ENCODE peak calls at places on chromosomes 3 and 15, in ten cellular contexts. One of them, this sample, is unnamed.

GRCh38 chr15:100430381-100430780 is 88.6 kb upstream of the ADAMTS17 start:
- DNase-seq in AG20443: no peak
- DNase-seq in spleen: no peak
- DNase-seq in right cardiac atrium: no peak
- DNase-seq in globus pallidus: no peak
- DNase-seq in AG04449: no peak
- DNase-seq in HTR-8/SVneo: no peak
- DNase-seq in naive thymus-derived CD8-positive, alpha-beta T cell: no peak
- DNase-seq in stimulated activated naive CD8-positive, alpha-beta T cell treated with anti-CD3 and anti-CD28 coated beads, Interleukin-15, Interleukin-2, amounts not matched to agents 100 U/mL and 50 U/mL, for 24 hours: no peak
- DNase-seq in heart left ventricle: no peak
- DNase-seq in this sample: no peak

GRCh38 chr15:77591960-77592613 is 40.6 kb downstream of the LINGO1 start:
- DNase-seq in AG20443: no peak
- DNase-seq in spleen: no peak
- DNase-seq in right cardiac atrium: no peak
- DNase-seq in globus pallidus: no peak
- DNase-seq in AG04449: no peak
- DNase-seq in HTR-8/SVneo: no peak
- DNase-seq in naive thymus-derived CD8-positive, alpha-beta T cell: no peak
- DNase-seq in stimulated activated naive CD8-positive, alpha-beta T cell treated with anti-CD3 and anti-CD28 coated beads, Interleukin-15, Interleukin-2, amounts not matched to agents 100 U/mL and 50 U/mL, for 24 hours: no peak
- DNase-seq in heart left ventricle: no peak
- DNase-seq in this sample: no peak

GRCh38 chr3:33237439-33237838 is 18.8 kb upstream of the SUSD5 start:
- DNase-seq in AG20443: no peak
- DNase-seq in spleen: no peak
- DNase-seq in right cardiac atrium: no peak
- DNase-seq in globus pallidus: no peak
- DNase-seq in AG04449: no peak
- DNase-seq in HTR-8/SVneo: no peak
- DNase-seq in naive thymus-derived CD8-positive, alpha-beta T cell: no peak
- DNase-seq in stimulated activated naive CD8-positive, alpha-beta T cell treated with anti-CD3 and anti-CD28 coated beads, Interleukin-15, Interleukin-2, amounts not matched to agents 100 U/mL and 50 U/mL, for 24 hours: no peak
- DNase-seq in heart left ventricle: no peak
- DNase-seq in this sample: no peak

GRCh38 chr3:62833538-62833937 is 41.7 kb downstream of the CADPS start:
- DNase-seq in AG20443: peak; percentile 44
- DNase-seq in spleen: no peak
- DNase-seq in right cardiac atrium: no peak
- DNase-seq in globus pallidus: no peak
- DNase-seq in AG04449: no peak
- DNase-seq in HTR-8/SVneo: no peak
- DNase-seq in naive thymus-derived CD8-positive, alpha-beta T cell: no peak
- DNase-seq in stimulated activated naive CD8-positive, alpha-beta T cell treated with anti-CD3 and anti-CD28 coated beads, Interleukin-15, Interleukin-2, amounts not matched to agents 100 U/mL and 50 U/mL, for 24 hours: no peak
- DNase-seq in heart left ventricle: no peak
- DNase-seq in this sample: no peak

GRCh38 chr3:26558257-26558656 is 64.3 kb upstream of the LRRC3B start:
- DNase-seq in AG20443: no peak
- DNase-seq in spleen: no peak
- DNase-seq in right cardiac atrium: no peak
- DNase-seq in globus pallidus: no peak
- DNase-seq in AG04449: no peak
- DNase-seq in HTR-8/SVneo: no peak
- DNase-seq in naive thymus-derived CD8-positive, alpha-beta T cell: no peak
- DNase-seq in stimulated activated naive CD8-positive, alpha-beta T cell treated with anti-CD3 and anti-CD28 coated beads, Interleukin-15, Interleukin-2, amounts not matched to agents 100 U/mL and 50 U/mL, for 24 hours: no peak
- DNase-seq in heart left ventricle: no peak
- DNase-seq in this sample: no peak

GRCh38 chr3:29805757-29806156 is 524.9 kb downstream of the RBMS3 start:
- DNase-seq in AG20443: no peak
- DNase-seq in spleen: no peak
- DNase-seq in right cardiac atrium: no peak
- DNase-seq in globus pallidus: no peak
- DNase-seq in AG04449: no peak
- DNase-seq in HTR-8/SVneo: no peak
- DNase-seq in naive thymus-derived CD8-positive, alpha-beta T cell: no peak
- DNase-seq in stimulated activated naive CD8-positive, alpha-beta T cell treated with anti-CD3 and anti-CD28 coated beads, Interleukin-15, Interleukin-2, amounts not matched to agents 100 U/mL and 50 U/mL, for 24 hours: no peak
- DNase-seq in heart left ventricle: no peak
- DNase-seq in this sample: no peak

GRCh38 chr3:197001972-197002700 is 27.5 kb downstream of the MELTF start:
- DNase-seq in AG20443: peak; percentile 50
- DNase-seq in spleen: peak; percentile 76
- DNase-seq in right cardiac atrium: no peak
- DNase-seq in globus pallidus: no peak
- DNase-seq in AG04449: no peak
- DNase-seq in HTR-8/SVneo: no peak
- DNase-seq in naive thymus-derived CD8-positive, alpha-beta T cell: no peak
- DNase-seq in stimulated activated naive CD8-positive, alpha-beta T cell treated with anti-CD3 and anti-CD28 coated beads, Interleukin-15, Interleukin-2, amounts not matched to agents 100 U/mL and 50 U/mL, for 24 hours: no peak
- DNase-seq in heart left ventricle: peak; percentile 48
- DNase-seq in this sample: no peak

GRCh38 chr15:47678047-47678446 is 39.3 kb upstream of the SEMA6D start:
- DNase-seq in AG20443: no peak
- DNase-seq in spleen: no peak
- DNase-seq in right cardiac atrium: no peak
- DNase-seq in globus pallidus: no peak
- DNase-seq in AG04449: no peak
- DNase-seq in HTR-8/SVneo: no peak
- DNase-seq in naive thymus-derived CD8-positive, alpha-beta T cell: no peak
- DNase-seq in stimulated activated naive CD8-positive, alpha-beta T cell treated with anti-CD3 and anti-CD28 coated beads, Interleukin-15, Interleukin-2, amounts not matched to agents 100 U/mL and 50 U/mL, for 24 hours: no peak
- DNase-seq in heart left ventricle: no peak
- DNase-seq in this sample: peak; percentile 52

GRCh38 chr15:40307421-40308165 is at the start of gene PLCB2:
- DNase-seq in AG20443: no peak
- DNase-seq in spleen: peak; percentile 94
- DNase-seq in right cardiac atrium: peak; percentile 49
- DNase-seq in globus pallidus: peak; percentile 48
- DNase-seq in AG04449: no peak
- DNase-seq in HTR-8/SVneo: no peak
- DNase-seq in naive thymus-derived CD8-positive, alpha-beta T cell: peak; percentile 81
- DNase-seq in stimulated activated naive CD8-positive, alpha-beta T cell treated with anti-CD3 and anti-CD28 coated beads, Interleukin-15, Interleukin-2, amounts not matched to agents 100 U/mL and 50 U/mL, for 24 hours: peak; percentile 69
- DNase-seq in heart left ventricle: peak; percentile 52
- DNase-seq in this sample: no peak

GRCh38 chr3:112984485-112984884 is 6.3 kb upstream of the GTPBP8 start:
- DNase-seq in AG20443: no peak
- DNase-seq in spleen: no peak
- DNase-seq in right cardiac atrium: no peak
- DNase-seq in globus pallidus: no peak
- DNase-seq in AG04449: no peak
- DNase-seq in HTR-8/SVneo: no peak
- DNase-seq in naive thymus-derived CD8-positive, alpha-beta T cell: no peak
- DNase-seq in stimulated activated naive CD8-positive, alpha-beta T cell treated with anti-CD3 and anti-CD28 coated beads, Interleukin-15, Interleukin-2, amounts not matched to agents 100 U/mL and 50 U/mL, for 24 hours: no peak
- DNase-seq in heart left ventricle: no peak
- DNase-seq in this sample: peak; percentile 72

GRCh38 chr3:148079370-148079769 is 618.3 kb upstream of the AGTR1 start:
- DNase-seq in AG20443: peak; percentile 22
- DNase-seq in spleen: no peak
- DNase-seq in right cardiac atrium: peak; percentile 22
- DNase-seq in globus pallidus: peak; percentile 80
- DNase-seq in AG04449: no peak
- DNase-seq in HTR-8/SVneo: no peak
- DNase-seq in naive thymus-derived CD8-positive, alpha-beta T cell: no peak
- DNase-seq in stimulated activated naive CD8-positive, alpha-beta T cell treated with anti-CD3 and anti-CD28 coated beads, Interleukin-15, Interleukin-2, amounts not matched to agents 100 U/mL and 50 U/mL, for 24 hours: no peak
- DNase-seq in heart left ventricle: no peak
- DNase-seq in this sample: no peak

GRCh38 chr15:70875001-70875782 is 17.0 kb downstream of the THAP10 start:
- DNase-seq in AG20443: peak; percentile 66
- DNase-seq in spleen: no peak
- DNase-seq in right cardiac atrium: no peak
- DNase-seq in globus pallidus: peak; percentile 86
- DNase-seq in AG04449: no peak
- DNase-seq in HTR-8/SVneo: peak; percentile 51
- DNase-seq in naive thymus-derived CD8-positive, alpha-beta T cell: no peak
- DNase-seq in stimulated activated naive CD8-positive, alpha-beta T cell treated with anti-CD3 and anti-CD28 coated beads, Interleukin-15, Interleukin-2, amounts not matched to agents 100 U/mL and 50 U/mL, for 24 hours: no peak
- DNase-seq in heart left ventricle: no peak
- DNase-seq in this sample: peak; percentile 64

GRCh38 chr15:50971542-50971941 is 63.1 kb downstream of the AP4E1 start:
- DNase-seq in AG20443: no peak
- DNase-seq in spleen: no peak
- DNase-seq in right cardiac atrium: no peak
- DNase-seq in globus pallidus: no peak
- DNase-seq in AG04449: no peak
- DNase-seq in HTR-8/SVneo: no peak
- DNase-seq in naive thymus-derived CD8-positive, alpha-beta T cell: no peak
- DNase-seq in stimulated activated naive CD8-positive, alpha-beta T cell treated with anti-CD3 and anti-CD28 coated beads, Interleukin-15, Interleukin-2, amounts not matched to agents 100 U/mL and 50 U/mL, for 24 hours: no peak
- DNase-seq in heart left ventricle: no peak
- DNase-seq in this sample: no peak

GRCh38 chr3:10792208-10792607 is 23.8 kb upstream of the SLC6A11 start:
- DNase-seq in AG20443: no peak
- DNase-seq in spleen: no peak
- DNase-seq in right cardiac atrium: no peak
- DNase-seq in globus pallidus: no peak
- DNase-seq in AG04449: no peak
- DNase-seq in HTR-8/SVneo: no peak
- DNase-seq in naive thymus-derived CD8-positive, alpha-beta T cell: no peak
- DNase-seq in stimulated activated naive CD8-positive, alpha-beta T cell treated with anti-CD3 and anti-CD28 coated beads, Interleukin-15, Interleukin-2, amounts not matched to agents 100 U/mL and 50 U/mL, for 24 hours: no peak
- DNase-seq in heart left ventricle: no peak
- DNase-seq in this sample: no peak

GRCh38 chr3:1953519-1953918 is 145.1 kb upstream of the CNTN4 start:
- DNase-seq in AG20443: no peak
- DNase-seq in spleen: no peak
- DNase-seq in right cardiac atrium: no peak
- DNase-seq in globus pallidus: peak; percentile 71
- DNase-seq in AG04449: no peak
- DNase-seq in HTR-8/SVneo: no peak
- DNase-seq in naive thymus-derived CD8-positive, alpha-beta T cell: no peak
- DNase-seq in stimulated activated naive CD8-positive, alpha-beta T cell treated with anti-CD3 and anti-CD28 coated beads, Interleukin-15, Interleukin-2, amounts not matched to agents 100 U/mL and 50 U/mL, for 24 hours: no peak
- DNase-seq in heart left ventricle: no peak
- DNase-seq in this sample: no peak

GRCh38 chr3:42102569-42102968 is 11.4 kb downstream of the TRAK1 start:
- DNase-seq in AG20443: no peak
- DNase-seq in spleen: peak; percentile 28
- DNase-seq in right cardiac atrium: no peak
- DNase-seq in globus pallidus: no peak
- DNase-seq in AG04449: no peak
- DNase-seq in HTR-8/SVneo: no peak
- DNase-seq in naive thymus-derived CD8-positive, alpha-beta T cell: no peak
- DNase-seq in stimulated activated naive CD8-positive, alpha-beta T cell treated with anti-CD3 and anti-CD28 coated beads, Interleukin-15, Interleukin-2, amounts not matched to agents 100 U/mL and 50 U/mL, for 24 hours: no peak
- DNase-seq in heart left ventricle: no peak
- DNase-seq in this sample: no peak

GRCh38 chr3:40546811-40547210 is 22.1 kb downstream of the ZNF621 start:
- DNase-seq in AG20443: peak; percentile 86
- DNase-seq in spleen: no peak
- DNase-seq in right cardiac atrium: no peak
- DNase-seq in globus pallidus: no peak
- DNase-seq in AG04449: no peak
- DNase-seq in HTR-8/SVneo: peak; percentile 7
- DNase-seq in naive thymus-derived CD8-positive, alpha-beta T cell: no peak
- DNase-seq in stimulated activated naive CD8-positive, alpha-beta T cell treated with anti-CD3 and anti-CD28 coated beads, Interleukin-15, Interleukin-2, amounts not matched to agents 100 U/mL and 50 U/mL, for 24 hours: no peak
- DNase-seq in heart left ventricle: no peak
- DNase-seq in this sample: peak; percentile 31

GRCh38 chr15:63553388-63553791 is 43.8 kb upstream of the FBXL22 start:
- DNase-seq in AG20443: peak; percentile 85
- DNase-seq in spleen: no peak
- DNase-seq in right cardiac atrium: peak; percentile 15
- DNase-seq in globus pallidus: peak; percentile 25
- DNase-seq in AG04449: peak; percentile 96
- DNase-seq in HTR-8/SVneo: peak; percentile 50
- DNase-seq in naive thymus-derived CD8-positive, alpha-beta T cell: no peak
- DNase-seq in stimulated activated naive CD8-positive, alpha-beta T cell treated with anti-CD3 and anti-CD28 coated beads, Interleukin-15, Interleukin-2, amounts not matched to agents 100 U/mL and 50 U/mL, for 24 hours: no peak
- DNase-seq in heart left ventricle: peak; percentile 36
- DNase-seq in this sample: peak; percentile 61

GRCh38 chr15:85010114-85010471 is 28.4 kb downstream of the PDE8A start:
- DNase-seq in AG20443: no peak
- DNase-seq in spleen: no peak
- DNase-seq in right cardiac atrium: no peak
- DNase-seq in globus pallidus: no peak
- DNase-seq in AG04449: no peak
- DNase-seq in HTR-8/SVneo: no peak
- DNase-seq in naive thymus-derived CD8-positive, alpha-beta T cell: no peak
- DNase-seq in stimulated activated naive CD8-positive, alpha-beta T cell treated with anti-CD3 and anti-CD28 coated beads, Interleukin-15, Interleukin-2, amounts not matched to agents 100 U/mL and 50 U/mL, for 24 hours: no peak
- DNase-seq in heart left ventricle: no peak
- DNase-seq in this sample: no peak

GRCh38 chr3:67327582-67327981 is 326.8 kb downstream of the SUCLG2 start:
- DNase-seq in AG20443: no peak
- DNase-seq in spleen: no peak
- DNase-seq in right cardiac atrium: no peak
- DNase-seq in globus pallidus: no peak
- DNase-seq in AG04449: no peak
- DNase-seq in HTR-8/SVneo: no peak
- DNase-seq in naive thymus-derived CD8-positive, alpha-beta T cell: no peak
- DNase-seq in stimulated activated naive CD8-positive, alpha-beta T cell treated with anti-CD3 and anti-CD28 coated beads, Interleukin-15, Interleukin-2, amounts not matched to agents 100 U/mL and 50 U/mL, for 24 hours: no peak
- DNase-seq in heart left ventricle: no peak
- DNase-seq in this sample: no peak

GRCh38 chr3:147507638-147508286 is 98.6 kb downstream of the ZIC1 start:
- DNase-seq in AG20443: no peak
- DNase-seq in spleen: no peak
- DNase-seq in right cardiac atrium: no peak
- DNase-seq in globus pallidus: no peak
- DNase-seq in AG04449: no peak
- DNase-seq in HTR-8/SVneo: no peak
- DNase-seq in naive thymus-derived CD8-positive, alpha-beta T cell: no peak
- DNase-seq in stimulated activated naive CD8-positive, alpha-beta T cell treated with anti-CD3 and anti-CD28 coated beads, Interleukin-15, Interleukin-2, amounts not matched to agents 100 U/mL and 50 U/mL, for 24 hours: no peak
- DNase-seq in heart left ventricle: no peak
- DNase-seq in this sample: no peak

GRCh38 chr15:69904296-69904560 is 193.5 kb downstream of the TLE3 start:
- DNase-seq in AG20443: no peak
- DNase-seq in spleen: no peak
- DNase-seq in right cardiac atrium: no peak
- DNase-seq in globus pallidus: no peak
- DNase-seq in AG04449: no peak
- DNase-seq in HTR-8/SVneo: peak; percentile 38
- DNase-seq in naive thymus-derived CD8-positive, alpha-beta T cell: no peak
- DNase-seq in stimulated activated naive CD8-positive, alpha-beta T cell treated with anti-CD3 and anti-CD28 coated beads, Interleukin-15, Interleukin-2, amounts not matched to agents 100 U/mL and 50 U/mL, for 24 hours: no peak
- DNase-seq in heart left ventricle: no peak
- DNase-seq in this sample: no peak

GRCh38 chr15:75674366-75674765 is 26.7 kb downstream of the SNX33 start:
- DNase-seq in AG20443: no peak
- DNase-seq in spleen: no peak
- DNase-seq in right cardiac atrium: no peak
- DNase-seq in globus pallidus: no peak
- DNase-seq in AG04449: no peak
- DNase-seq in HTR-8/SVneo: no peak
- DNase-seq in naive thymus-derived CD8-positive, alpha-beta T cell: no peak
- DNase-seq in stimulated activated naive CD8-positive, alpha-beta T cell treated with anti-CD3 and anti-CD28 coated beads, Interleukin-15, Interleukin-2, amounts not matched to agents 100 U/mL and 50 U/mL, for 24 hours: no peak
- DNase-seq in heart left ventricle: no peak
- DNase-seq in this sample: no peak